ENCODE peak calls at places on chromosomes 1 and 21, in seven cellular contexts. Z is GF-D8, Q is HFF-Myc, G is HuH-7, J is AG08395, Y is SHP77, H is H7. P is an unnamed sample.

GRCh38 chr1:178096421-178096820 is 2.5 kb downstream of the RASAL2 start:
- DNase-seq in Z (no peak), Q (no peak), G (no peak), J (no peak), Y (no peak), H (no peak), P (no peak)

GRCh38 chr21:27561116-27561515 is 594.2 kb upstream of the ADAMTS5 start:
- DNase-seq in Z (no peak), Q (no peak), G (no peak), J (no peak), Y (no peak), H (no peak), P (no peak)

GRCh38 chr1:148353461-148354283 is 129.4 kb downstream of the PPIAL4G start:
- DNase-seq in Z (no peak), Q (peak), G (no peak), J (no peak), Y (no peak), H (peak), P (peak)

GRCh38 chr21:21103692-21104091 is 105.5 kb downstream of the NCAM2 start:
- DNase-seq in Z (no peak), Q (no peak), G (no peak), J (no peak), Y (no peak), H (no peak), P (no peak)

GRCh38 chr1:206729050-206729449 is 41.5 kb upstream of the IL19 start:
- DNase-seq in Z (no peak), Q (no peak), G (no peak), J (no peak), Y (no peak), H (no peak), P (no peak)

GRCh38 chr1:65104854-65105540 is 43.0 kb upstream of the AK4 start:
- DNase-seq in Z (no peak), Q (no peak), G (no peak), J (no peak), Y (no peak), H (no peak), P (no peak)

GRCh38 chr1:41905103-41905675 is 13.5 kb downstream of the HIVEP3 start:
- DNase-seq in Z (no peak), Q (no peak), G (no peak), J (no peak), Y (no peak), H (no peak), P (no peak)

GRCh38 chr1:231613419-231614349 is 12.9 kb upstream of the DISC1 start:
- DNase-seq in Z (peak), Q (no peak), G (no peak), J (no peak), Y (no peak), H (no peak), P (no peak)

GRCh38 chr1:13624526-13624925 is 40.9 kb downstream of the PDPN start:
- DNase-seq in Z (no peak), Q (no peak), G (no peak), J (no peak), Y (no peak), H (no peak), P (no peak)

GRCh38 chr1:215900684-215901083 is 333.6 kb downstream of the KCTD3 start:
- DNase-seq in Z (no peak), Q (no peak), G (no peak), J (no peak), Y (no peak), H (no peak), P (no peak)

GRCh38 chr1:60848583-60849188 is 233.7 kb upstream of the NFIA start:
- DNase-seq in Z (no peak), Q (no peak), G (no peak), J (peak), Y (peak), H (no peak), P (peak)

GRCh38 chr1:210315529-210315928 is 13.2 kb upstream of the HHAT start:
- DNase-seq in Z (no peak), Q (no peak), G (no peak), J (no peak), Y (no peak), H (no peak), P (no peak)

P was measured in brain microvascular endothelial cell.